ENCODE peak calls at places on chromosomes 12 and 14, in ten cellular contexts. O, W, J, Y, U, T, I, X, G and A are unnamed samples.

GRCh38 chr14:101959277-101959676 is 5.1 kb upstream of the DYNC1H1 start:
- DNase-seq in O (no peak), W (no peak), J (no peak), Y (no peak), U (no peak), T (no peak), I (no peak), X (no peak), G (no peak), A (no peak)

GRCh38 chr12:7934560-7935463 is 1.2 kb downstream of the SLC2A3 start:
- DNase-seq in O (no peak), W (no peak), J (no peak), Y (peak; percentile 39), U (no peak), T (no peak), I (no peak), X (no peak), G (no peak), A (no peak)

GRCh38 chr14:67881225-67881624 is 61.6 kb downstream of the RAD51B start:
- DNase-seq in O (no peak), W (no peak), J (no peak), Y (no peak), U (no peak), T (no peak), I (no peak), X (no peak), G (no peak), A (no peak)

GRCh38 chr14:62661818-62662217 is 383.4 kb downstream of the KCNH5 start:
- DNase-seq in O (peak; percentile 59), W (no peak), J (no peak), Y (no peak), U (no peak), T (no peak), I (no peak), X (no peak), G (no peak), A (no peak)

GRCh38 chr12:110941391-110941790 is 21.0 kb upstream of the MYL2 start:
- DNase-seq in O (no peak), W (no peak), J (no peak), Y (no peak), U (no peak), T (no peak), I (peak; percentile 29), X (no peak), G (no peak), A (no peak)

GRCh38 chr14:80979951-80980350 is 24.5 kb downstream of the TSHR start:
- DNase-seq in O (no peak), W (no peak), J (no peak), Y (no peak), U (no peak), T (no peak), I (no peak), X (no peak), G (no peak), A (no peak)

GRCh38 chr12:27571463-27571862 is 47.5 kb downstream of the PPFIBP1 start:
- DNase-seq in O (peak; percentile 89), W (no peak), J (no peak), Y (peak; percentile 94), U (no peak), T (no peak), I (no peak), X (no peak), G (no peak), A (no peak)

GRCh38 chr14:76007852-76008251 is 22.3 kb downstream of the IFT43 start:
- DNase-seq in O (no peak), W (no peak), J (no peak), Y (peak; percentile 72), U (no peak), T (no peak), I (no peak), X (no peak), G (no peak), A (no peak)

GRCh38 chr12:89278169-89278568 is 74.1 kb downstream of the DUSP6 start:
- DNase-seq in O (no peak), W (no peak), J (no peak), Y (no peak), U (no peak), T (no peak), I (no peak), X (no peak), G (no peak), A (no peak)

GRCh38 chr12:67358686-67359374 is 89.7 kb downstream of the CAND1 start:
- DNase-seq in O (no peak), W (no peak), J (no peak), Y (peak; percentile 93), U (peak; percentile 80), T (no peak), I (no peak), X (no peak), G (no peak), A (no peak)

GRCh38 chr14:77157716-77158115 is 16.1 kb upstream of the ZDHHC22 start:
- DNase-seq in O (no peak), W (no peak), J (no peak), Y (no peak), U (no peak), T (no peak), I (no peak), X (no peak), G (no peak), A (no peak)

GRCh38 chr12:101490286-101490920 is 15.3 kb downstream of the SPIC start:
- DNase-seq in O (peak; percentile 3), W (no peak), J (no peak), Y (peak; percentile 4), U (no peak), T (peak; percentile 57), I (peak; percentile 71), X (peak; percentile 34), G (peak; percentile 9), A (peak; percentile 77)

GRCh38 chr12:124904306-124905098 is 9.9 kb downstream of the UBC start:
- DNase-seq in O (peak; percentile 90), W (no peak), J (peak; percentile 87), Y (peak; percentile 99), U (peak; percentile 87), T (peak; percentile 69), I (peak; percentile 69), X (peak; percentile 86), G (peak; percentile 89), A (peak; percentile 89)

GRCh38 chr14:106500571-106500970 is 974.2 kb downstream of the TMEM121 start:
- DNase-seq in O (no peak), W (no peak), J (no peak), Y (no peak), U (no peak), T (no peak), I (no peak), X (no peak), G (no peak), A (no peak)

GRCh38 chr14:106506901-106507305 is 980.5 kb downstream of the TMEM121 start:
- DNase-seq in O (no peak), W (peak; percentile 44), J (no peak), Y (no peak), U (no peak), T (no peak), I (no peak), X (peak; percentile 20), G (no peak), A (peak; percentile 51)

GRCh38 chr14:106507354-106507753 is 981.0 kb downstream of the TMEM121 start:
- DNase-seq in O (no peak), W (no peak), J (no peak), Y (no peak), U (no peak), T (no peak), I (no peak), X (no peak), G (no peak), A (peak; percentile 19)

DNA sequence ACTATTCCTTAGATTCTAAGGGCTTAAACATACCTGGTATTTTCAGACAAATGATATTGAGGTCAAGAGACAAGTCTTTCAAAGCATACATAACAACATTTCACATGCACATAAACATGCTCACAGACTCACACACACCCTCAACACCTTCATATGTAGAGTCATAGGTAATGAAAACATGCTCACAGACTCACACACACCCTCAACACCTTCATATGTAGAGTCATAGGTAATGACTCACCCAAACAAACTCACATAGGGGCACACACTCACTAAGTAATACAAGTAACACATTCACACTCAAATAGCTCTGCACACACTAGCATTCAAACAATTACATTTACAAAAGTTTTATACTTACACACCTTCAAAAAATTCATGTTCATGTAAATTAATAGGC is 975.5 kb downstream of the TMEM121 start:
- DNase-seq in O (no peak), W (no peak), J (no peak), Y (no peak), U (no peak), T (no peak), I (no peak), X (no peak), G (no peak), A (no peak)
- H3K4me1 ChIP-seq in O (no peaks in the 10 kb centered on the region), W (peaks cover 15% of the 10 kb centered on the region), J (no peaks in the 10 kb centered on the region), Y (no peaks in the 10 kb centered on the region), U (no peaks in the 10 kb centered on the region), T (no peaks in the 10 kb centered on the region), I (no peaks in the 10 kb centered on the region), X (no peaks in the 10 kb centered on the region), G (no peaks in the 10 kb centered on the region), A (no peaks in the 10 kb centered on the region)

DNA sequence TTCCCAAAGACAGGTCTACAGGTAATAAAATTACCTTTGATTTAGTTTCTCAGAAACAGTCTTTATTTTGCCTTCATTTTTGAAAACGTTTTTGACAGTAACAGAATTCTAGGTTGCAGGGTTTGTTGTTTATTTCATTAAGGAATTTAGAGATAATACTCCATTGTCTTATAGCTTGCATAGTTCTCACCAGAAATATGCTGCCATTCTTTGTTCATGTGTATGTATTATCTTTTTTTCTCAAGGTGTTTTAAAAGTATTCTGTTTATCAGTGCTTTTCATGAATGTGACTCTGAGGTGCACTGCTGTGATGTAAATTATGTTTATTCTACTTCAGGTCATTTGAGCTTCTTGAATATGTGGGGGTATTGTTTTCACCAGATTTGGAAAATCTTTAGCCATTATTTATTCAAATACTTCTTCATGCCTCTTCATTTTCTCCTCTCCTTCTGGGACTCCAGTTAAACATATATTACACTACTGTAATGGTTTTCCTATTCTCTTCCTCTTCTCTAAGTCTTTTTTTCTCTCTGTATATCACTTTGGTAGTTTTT is 32.7 kb downstream of the ZNF605 start:
- DNase-seq in O (no peak), W (no peak), J (no peak), Y (peak; percentile 28), U (no peak), T (no peak), I (no peak), X (no peak), G (no peak), A (no peak)
- H3K9me3 ChIP-seq in O (peaks cover 74% of the 10 kb centered on the region), W (peaks cover 58% of the 10 kb centered on the region), J (peaks cover 8% of the 10 kb centered on the region), Y (peaks cover 38% of the 10 kb centered on the region), U (peaks cover 79% of the 10 kb centered on the region), T (no peaks in the 10 kb centered on the region), I (peaks cover 73% of the 10 kb centered on the region), X (peaks cover 22% of the 10 kb centered on the region), G (peaks cover 96% of the 10 kb centered on the region), A (peaks cover 11% of the 10 kb centered on the region)

DNA sequence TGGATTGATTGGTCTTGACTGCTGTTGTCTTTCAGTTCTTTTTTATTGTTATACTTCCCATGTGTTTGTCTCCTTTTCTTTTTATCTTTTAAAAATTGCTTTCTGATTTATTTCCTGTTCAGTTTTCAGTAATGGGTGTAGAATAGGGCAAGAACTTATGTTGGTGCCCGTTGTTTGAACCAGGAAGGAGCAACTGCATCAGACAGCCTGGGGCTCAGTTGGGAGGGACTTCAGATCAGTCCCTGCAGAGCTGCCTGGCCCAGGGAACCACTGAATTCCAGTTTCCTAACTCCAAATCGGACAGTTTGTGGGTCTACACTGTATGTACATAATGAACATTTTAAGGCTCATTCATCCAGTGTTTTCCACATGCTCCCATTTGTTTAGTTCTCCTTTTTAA is 64.9 kb downstream of the FBXO34 start:
- DNase-seq in O (peak; percentile 48), W (no peak), J (no peak), Y (peak; percentile 54), U (peak; percentile 82), T (no peak), I (no peak), X (no peak), G (no peak), A (peak; percentile 64)
- H3K4me1 ChIP-seq in O (peaks cover 18% of the 10 kb centered on the region), W (peaks cover 61% of the 10 kb centered on the region), J (no peaks in the 10 kb centered on the region), Y (peaks cover 16% of the 10 kb centered on the region), U (peaks cover 36% of the 10 kb centered on the region), T (peaks cover 45% of the 10 kb centered on the region), I (peaks cover 3% of the 10 kb centered on the region), X (peaks cover 20% of the 10 kb centered on the region), G (peaks cover 45% of the 10 kb centered on the region), A (peaks cover 6% of the 10 kb centered on the region)

GRCh38 chr12:133073836-133074235 is 6.9 kb upstream of the ZNF140 start:
- DNase-seq in O (no peak), W (no peak), J (no peak), Y (no peak), U (no peak), T (no peak), I (no peak), X (no peak), G (no peak), A (no peak)
- H3K9me3 ChIP-seq in O (peaks cover 30% of the 10 kb centered on the region), W (peaks cover 21% of the 10 kb centered on the region), J (no peaks in the 10 kb centered on the region), Y (peaks cover 9% of the 10 kb centered on the region), U (peaks cover 26% of the 10 kb centered on the region), T (no peaks in the 10 kb centered on the region), I (peaks cover 52% of the 10 kb centered on the region), X (no peaks in the 10 kb centered on the region), G (peaks cover 89% of the 10 kb centered on the region), A (peaks cover 2% of the 10 kb centered on the region)